ENCODE peak calls at places on chromosome 22, in eight cellular contexts. One of them, this sample, is unnamed.

GRCh38 chr22:23910496-23911190 is 16.5 kb downstream of the MIF start:
- DNase-seq in lower lobe of right lung: no peak
- DNase-seq in fibroblast of the aortic adventitia: no peak
- DNase-seq in transverse colon: no peak
- DNase-seq in PC-3: no peak
- DNase-seq in AG04450: no peak
- DNase-seq in CD8-positive, alpha-beta T cell: no peak
- DNase-seq in fibroblast of mammary gland: no peak
- DNase-seq in this sample: no peak

GRCh38 chr22:39630721-39631120 is 60.2 kb downstream of the CACNA1I start:
- DNase-seq in fibroblast of mammary gland: no peak
- DNase-seq in AG04450: no peak
- DNase-seq in PC-3: no peak
- DNase-seq in CD8-positive, alpha-beta T cell: no peak
- DNase-seq in lower lobe of right lung: no peak
- DNase-seq in transverse colon: no peak
- DNase-seq in fibroblast of the aortic adventitia: no peak
- DNase-seq in this sample: no peak

GRCh38 chr22:32880906-32881596 is 79.5 kb downstream of the TIMP3 start:
- DNase-seq in CD8-positive, alpha-beta T cell: no peak
- DNase-seq in fibroblast of mammary gland: peak; percentile 41
- DNase-seq in transverse colon: peak; percentile 23
- DNase-seq in fibroblast of the aortic adventitia: peak; percentile 87
- DNase-seq in AG04450: peak; percentile 30
- DNase-seq in PC-3: no peak
- DNase-seq in lower lobe of right lung: peak; percentile 64
- DNase-seq in this sample: no peak

GRCh38 chr22:31800065-31800464 is 46.2 kb downstream of the DEPDC5 start:
- DNase-seq in PC-3: peak; percentile 90
- DNase-seq in fibroblast of mammary gland: peak; percentile 50
- DNase-seq in fibroblast of the aortic adventitia: peak; percentile 8
- DNase-seq in transverse colon: no peak
- DNase-seq in CD8-positive, alpha-beta T cell: no peak
- DNase-seq in lower lobe of right lung: no peak
- DNase-seq in AG04450: peak; percentile 23
- DNase-seq in this sample: peak; percentile 34

GRCh38 chr22:44126807-44127206 is 53.9 kb upstream of the PARVG start:
- DNase-seq in AG04450: no peak
- DNase-seq in transverse colon: no peak
- DNase-seq in fibroblast of mammary gland: no peak
- DNase-seq in PC-3: no peak
- DNase-seq in CD8-positive, alpha-beta T cell: no peak
- DNase-seq in fibroblast of the aortic adventitia: no peak
- DNase-seq in lower lobe of right lung: no peak
- DNase-seq in this sample: no peak

GRCh38 chr22:37749831-37750595 is 53.2 kb downstream of the TRIOBP start:
- DNase-seq in transverse colon: no peak
- DNase-seq in PC-3: no peak
- DNase-seq in fibroblast of the aortic adventitia: peak; percentile 71
- DNase-seq in AG04450: no peak
- DNase-seq in lower lobe of right lung: no peak
- DNase-seq in CD8-positive, alpha-beta T cell: no peak
- DNase-seq in fibroblast of mammary gland: peak; percentile 87
- DNase-seq in this sample: peak; percentile 68

GRCh38 chr22:50701076-50701419 is 28.4 kb downstream of the SHANK3 start:
- DNase-seq in PC-3: no peak
- DNase-seq in fibroblast of the aortic adventitia: no peak
- DNase-seq in lower lobe of right lung: no peak
- DNase-seq in CD8-positive, alpha-beta T cell: no peak
- DNase-seq in transverse colon: no peak
- DNase-seq in fibroblast of mammary gland: no peak
- DNase-seq in AG04450: no peak
- DNase-seq in this sample: no peak

GRCh38 chr22:48139776-48140175 is 1377.3 kb downstream of the TBC1D22A start:
- DNase-seq in fibroblast of the aortic adventitia: no peak
- DNase-seq in transverse colon: no peak
- DNase-seq in fibroblast of mammary gland: no peak
- DNase-seq in AG04450: no peak
- DNase-seq in PC-3: no peak
- DNase-seq in lower lobe of right lung: no peak
- DNase-seq in CD8-positive, alpha-beta T cell: no peak
- DNase-seq in this sample: no peak

GRCh38 chr22:26660961-26661578 is 3.7 kb downstream of the MIAT start:
- DNase-seq in PC-3: no peak
- DNase-seq in AG04450: no peak
- DNase-seq in CD8-positive, alpha-beta T cell: no peak
- DNase-seq in fibroblast of mammary gland: no peak
- DNase-seq in fibroblast of the aortic adventitia: no peak
- DNase-seq in transverse colon: no peak
- DNase-seq in lower lobe of right lung: no peak
- DNase-seq in this sample: no peak

GRCh38 chr22:31540966-31541365 is 44.6 kb downstream of the SFI1 start:
- DNase-seq in fibroblast of mammary gland: no peak
- DNase-seq in fibroblast of the aortic adventitia: no peak
- DNase-seq in PC-3: no peak
- DNase-seq in transverse colon: no peak
- DNase-seq in CD8-positive, alpha-beta T cell: no peak
- DNase-seq in lower lobe of right lung: no peak
- DNase-seq in AG04450: no peak
- DNase-seq in this sample: no peak

GRCh38 chr22:44384981-44385610 is 72.3 kb upstream of the SHISAL1 start:
- DNase-seq in fibroblast of the aortic adventitia: no peak
- DNase-seq in lower lobe of right lung: peak; percentile 36
- DNase-seq in AG04450: no peak
- DNase-seq in PC-3: no peak
- DNase-seq in fibroblast of mammary gland: no peak
- DNase-seq in transverse colon: no peak
- DNase-seq in CD8-positive, alpha-beta T cell: no peak
- DNase-seq in this sample: no peak

GRCh38 chr22:47918276-47918928 is 1156.0 kb downstream of the TBC1D22A start:
- DNase-seq in CD8-positive, alpha-beta T cell: no peak
- DNase-seq in fibroblast of mammary gland: no peak
- DNase-seq in fibroblast of the aortic adventitia: no peak
- DNase-seq in PC-3: no peak
- DNase-seq in lower lobe of right lung: no peak
- DNase-seq in AG04450: no peak
- DNase-seq in transverse colon: peak; percentile 29
- DNase-seq in this sample: no peak

GRCh38 chr22:37171662-37172061 is 16.4 kb downstream of the C1QTNF6 start:
- DNase-seq in lower lobe of right lung: no peak
- DNase-seq in transverse colon: no peak
- DNase-seq in CD8-positive, alpha-beta T cell: no peak
- DNase-seq in fibroblast of mammary gland: no peak
- DNase-seq in AG04450: no peak
- DNase-seq in PC-3: no peak
- DNase-seq in fibroblast of the aortic adventitia: no peak
- DNase-seq in this sample: no peak

GRCh38 chr22:19764636-19765476 is 4.3 kb downstream of the TBX1 start:
- DNase-seq in PC-3: no peak
- DNase-seq in transverse colon: no peak
- DNase-seq in fibroblast of mammary gland: no peak
- DNase-seq in fibroblast of the aortic adventitia: no peak
- DNase-seq in lower lobe of right lung: no peak
- DNase-seq in AG04450: no peak
- DNase-seq in CD8-positive, alpha-beta T cell: no peak
- DNase-seq in this sample: peak; percentile 29

GRCh38 chr22:19766235-19766505 is 5.6 kb downstream of the TBX1 start:
- DNase-seq in CD8-positive, alpha-beta T cell: no peak
- DNase-seq in fibroblast of mammary gland: no peak
- DNase-seq in PC-3: no peak
- DNase-seq in lower lobe of right lung: no peak
- DNase-seq in AG04450: no peak
- DNase-seq in fibroblast of the aortic adventitia: no peak
- DNase-seq in transverse colon: no peak
- DNase-seq in this sample: no peak

GRCh38 chr22:19767427-19768380 is 7.1 kb downstream of the TBX1 start:
- DNase-seq in fibroblast of the aortic adventitia: no peak
- DNase-seq in lower lobe of right lung: no peak
- DNase-seq in AG04450: no peak
- DNase-seq in transverse colon: no peak
- DNase-seq in CD8-positive, alpha-beta T cell: no peak
- DNase-seq in PC-3: no peak
- DNase-seq in fibroblast of mammary gland: no peak
- DNase-seq in this sample: no peak

GRCh38 chr22:19765477-19766234 is 5.1 kb downstream of the TBX1 start:
- DNase-seq in fibroblast of the aortic adventitia: no peak
- DNase-seq in lower lobe of right lung: no peak
- DNase-seq in PC-3: no peak
- DNase-seq in CD8-positive, alpha-beta T cell: no peak
- DNase-seq in transverse colon: no peak
- DNase-seq in fibroblast of mammary gland: no peak
- DNase-seq in AG04450: no peak
- DNase-seq in this sample: peak; percentile 34

GRCh38 chr22:19766506-19767426 is 6.2 kb downstream of the TBX1 start:
- DNase-seq in PC-3: no peak
- DNase-seq in CD8-positive, alpha-beta T cell: peak; percentile 24
- DNase-seq in fibroblast of the aortic adventitia: no peak
- DNase-seq in fibroblast of mammary gland: no peak
- DNase-seq in lower lobe of right lung: peak; percentile 81
- DNase-seq in transverse colon: peak; percentile 60
- DNase-seq in AG04450: no peak
- DNase-seq in this sample: no peak
- H3K4me3 ChIP-seq in PC-3: no peak overlapping the region
- H3K4me3 ChIP-seq in CD8-positive, alpha-beta T cell: no peak overlapping the region
- H3K4me3 ChIP-seq in fibroblast of the aortic adventitia: no peak overlapping the region
- H3K4me3 ChIP-seq in fibroblast of mammary gland: no peak overlapping the region
- H3K4me3 ChIP-seq in lower lobe of right lung: peak overlapping the region; percentile 44
- H3K4me3 ChIP-seq in transverse colon: peak overlapping the region; percentile 8
- H3K4me3 ChIP-seq in AG04450: no peak overlapping the region
- H3K4me3 ChIP-seq in this sample: no peak overlapping the region

DNA sequence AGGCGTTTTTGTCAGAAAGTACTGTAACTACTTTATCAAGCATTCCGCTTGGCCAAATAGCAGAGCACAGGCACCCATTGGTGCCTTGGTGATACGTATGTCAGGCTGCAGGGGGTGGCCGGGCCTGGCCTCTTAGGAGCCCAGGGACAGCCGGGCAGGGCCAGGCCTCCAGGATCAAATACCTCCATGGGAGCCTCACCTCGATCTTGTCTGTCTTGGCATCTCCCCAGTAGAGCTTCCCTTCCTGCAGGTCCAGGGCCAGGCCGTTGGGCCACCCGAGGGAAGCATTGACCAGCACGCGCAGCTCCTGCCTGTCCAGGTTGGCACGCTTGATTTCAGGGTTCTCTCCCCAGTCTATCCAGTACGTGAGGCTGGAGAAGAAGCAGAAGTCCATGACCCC is 137.6 kb downstream of the CRYBB2 start:
- DNase-seq in PC-3: no peak
- DNase-seq in fibroblast of mammary gland: no peak
- DNase-seq in fibroblast of the aortic adventitia: no peak
- DNase-seq in lower lobe of right lung: peak; percentile 27
- DNase-seq in CD8-positive, alpha-beta T cell: no peak
- DNase-seq in transverse colon: no peak
- DNase-seq in AG04450: no peak
- DNase-seq in this sample: no peak
- TF ChIP-seq CTCF in PC-3: no peak
- TF ChIP-seq CTCF in fibroblast of mammary gland: no peak
- TF ChIP-seq CTCF in fibroblast of the aortic adventitia: no peak
- TF ChIP-seq CTCF in lower lobe of right lung: no peak
- TF ChIP-seq CTCF in CD8-positive, alpha-beta T cell: no peak
- TF ChIP-seq CTCF in transverse colon: no peak
- TF ChIP-seq CTCF in AG04450: no peak
- TF ChIP-seq CTCF in this sample: no peak

GRCh38 chr22:42769238-42769573 is 48.5 kb upstream of the A4GALT start:
- DNase-seq in CD8-positive, alpha-beta T cell: no peak
- DNase-seq in transverse colon: no peak
- DNase-seq in fibroblast of mammary gland: no peak
- DNase-seq in lower lobe of right lung: no peak
- DNase-seq in PC-3: no peak
- DNase-seq in fibroblast of the aortic adventitia: no peak
- DNase-seq in AG04450: no peak
- DNase-seq in this sample: no peak

GRCh38 chr22:42768385-42769035 is 47.8 kb upstream of the A4GALT start:
- DNase-seq in AG04450: no peak
- DNase-seq in lower lobe of right lung: no peak
- DNase-seq in CD8-positive, alpha-beta T cell: no peak
- DNase-seq in transverse colon: no peak
- DNase-seq in PC-3: no peak
- DNase-seq in fibroblast of the aortic adventitia: no peak
- DNase-seq in fibroblast of mammary gland: no peak
- DNase-seq in this sample: no peak

GRCh38 chr22:42770448-42770726 is 49.7 kb upstream of the A4GALT start:
- DNase-seq in transverse colon: no peak
- DNase-seq in lower lobe of right lung: no peak
- DNase-seq in fibroblast of the aortic adventitia: no peak
- DNase-seq in fibroblast of mammary gland: no peak
- DNase-seq in AG04450: no peak
- DNase-seq in CD8-positive, alpha-beta T cell: no peak
- DNase-seq in PC-3: no peak
- DNase-seq in this sample: no peak

GRCh38 chr22:42770941-42771647 is 50.4 kb upstream of the A4GALT start:
- DNase-seq in lower lobe of right lung: no peak
- DNase-seq in fibroblast of mammary gland: no peak
- DNase-seq in PC-3: no peak
- DNase-seq in AG04450: no peak
- DNase-seq in CD8-positive, alpha-beta T cell: no peak
- DNase-seq in fibroblast of the aortic adventitia: no peak
- DNase-seq in transverse colon: no peak
- DNase-seq in this sample: no peak

GRCh38 chr22:42769574-42770447 is 49.1 kb upstream of the A4GALT start:
- DNase-seq in lower lobe of right lung: peak; percentile 65
- DNase-seq in fibroblast of the aortic adventitia: peak; percentile 91
- DNase-seq in CD8-positive, alpha-beta T cell: no peak
- DNase-seq in transverse colon: peak; percentile 54
- DNase-seq in fibroblast of mammary gland: peak; percentile 87
- DNase-seq in PC-3: no peak
- DNase-seq in AG04450: peak; percentile 81
- DNase-seq in this sample: peak; percentile 79
- H3K4me3 ChIP-seq in lower lobe of right lung: peak overlapping the region; percentile 35
- H3K4me3 ChIP-seq in fibroblast of the aortic adventitia: no peak overlapping the region
- H3K4me3 ChIP-seq in CD8-positive, alpha-beta T cell: no peak overlapping the region
- H3K4me3 ChIP-seq in transverse colon: peak overlapping the region; percentile 0
- H3K4me3 ChIP-seq in fibroblast of mammary gland: peak overlapping the region; percentile 3
- H3K4me3 ChIP-seq in PC-3: no peak overlapping the region
- H3K4me3 ChIP-seq in AG04450: peak overlapping the region; percentile 25
- H3K4me3 ChIP-seq in this sample: peak overlapping the region; percentile 33

GRCh38 chr22:41801886-41802285 is 1.4 kb downstream of the CCDC134 start:
- DNase-seq in PC-3: peak; percentile 2
- DNase-seq in transverse colon: no peak
- DNase-seq in fibroblast of mammary gland: no peak
- DNase-seq in fibroblast of the aortic adventitia: no peak
- DNase-seq in CD8-positive, alpha-beta T cell: no peak
- DNase-seq in AG04450: no peak
- DNase-seq in lower lobe of right lung: no peak
- DNase-seq in this sample: no peak

GRCh38 chr22:41800348-41801146 is at the start of gene CCDC134:
- DNase-seq in transverse colon: peak; percentile 94
- DNase-seq in CD8-positive, alpha-beta T cell: peak; percentile 89
- DNase-seq in fibroblast of mammary gland: peak; percentile 62
- DNase-seq in PC-3: peak; percentile 80
- DNase-seq in lower lobe of right lung: peak; percentile 94
- DNase-seq in AG04450: peak; percentile 30
- DNase-seq in fibroblast of the aortic adventitia: peak; percentile 71
- DNase-seq in this sample: peak; percentile 78

GRCh38 chr22:41798736-41799135 is 1.7 kb upstream of the CCDC134 start:
- DNase-seq in CD8-positive, alpha-beta T cell: no peak
- DNase-seq in fibroblast of mammary gland: no peak
- DNase-seq in fibroblast of the aortic adventitia: no peak
- DNase-seq in PC-3: no peak
- DNase-seq in transverse colon: no peak
- DNase-seq in lower lobe of right lung: no peak
- DNase-seq in AG04450: no peak
- DNase-seq in this sample: no peak

GRCh38 chr22:41799486-41800347 is 762 bp upstream of the CCDC134 start:
- DNase-seq in fibroblast of mammary gland: no peak
- DNase-seq in CD8-positive, alpha-beta T cell: no peak
- DNase-seq in AG04450: no peak
- DNase-seq in PC-3: no peak
- DNase-seq in fibroblast of the aortic adventitia: peak; percentile 21
- DNase-seq in lower lobe of right lung: peak; percentile 59
- DNase-seq in transverse colon: peak; percentile 29
- DNase-seq in this sample: peak; percentile 30

GRCh38 chr22:41801147-41801819 is 804 bp downstream of the CCDC134 start:
- DNase-seq in lower lobe of right lung: no peak
- DNase-seq in fibroblast of mammary gland: no peak
- DNase-seq in fibroblast of the aortic adventitia: no peak
- DNase-seq in AG04450: no peak
- DNase-seq in CD8-positive, alpha-beta T cell: no peak
- DNase-seq in transverse colon: no peak
- DNase-seq in PC-3: no peak
- DNase-seq in this sample: no peak
- TF ChIP-seq CTCF in lower lobe of right lung: no peak
- TF ChIP-seq CTCF in fibroblast of mammary gland: no peak
- TF ChIP-seq CTCF in fibroblast of the aortic adventitia: no peak
- TF ChIP-seq CTCF in AG04450: no peak
- TF ChIP-seq CTCF in CD8-positive, alpha-beta T cell: no peak
- TF ChIP-seq CTCF in transverse colon: no peak
- TF ChIP-seq CTCF in PC-3: no peak
- TF ChIP-seq CTCF in this sample: no peak